ENCODE peak calls at places on chromosomes 3 and 15, in four cellular contexts. One of them, this sample, is unnamed.
A peak's percentile ranks its signal among the peaks of the same experiment; 100 is the strongest.

GRCh38 chr15:25715536-25716413 is 147.4 kb downstream of the ATP10A start:
- DNase-seq in HCT116: no peak
- DNase-seq in HepG2: no peak
- DNase-seq in K562: no peak
- DNase-seq in this sample: no peak

GRCh38 chr15:51969728-51970127 is 1.9 kb downstream of the LEO1 start:
- DNase-seq in HCT116: no peak
- DNase-seq in HepG2: no peak
- DNase-seq in K562: no peak
- DNase-seq in this sample: no peak

GRCh38 chr3:138833908-138834358 is 795 bp downstream of the PIK3CB start:
- DNase-seq in HCT116: no peak
- DNase-seq in HepG2: no peak
- DNase-seq in K562: peak; percentile 11
- DNase-seq in this sample: no peak

GRCh38 chr3:179113903-179114302 is 34.3 kb upstream of the PIK3CA start:
- DNase-seq in HCT116: no peak
- DNase-seq in HepG2: no peak
- DNase-seq in K562: no peak
- DNase-seq in this sample: no peak

GRCh38 chr3:141380279-141380678 is 12.0 kb downstream of the ZBTB38 start:
- DNase-seq in HCT116: no peak
- DNase-seq in HepG2: no peak
- DNase-seq in K562: no peak
- DNase-seq in this sample: no peak

GRCh38 chr3:152969557-152970300 is 134.8 kb downstream of the P2RY1 start:
- DNase-seq in HCT116: no peak
- DNase-seq in HepG2: peak; percentile 18
- DNase-seq in K562: no peak
- DNase-seq in this sample: no peak

GRCh38 chr15:40282870-40283614 is at the start of gene ANKRD63:
- DNase-seq in HCT116: no peak
- DNase-seq in HepG2: no peak
- DNase-seq in K562: peak; percentile 72
- DNase-seq in this sample: no peak

GRCh38 chr3:65672071-65672470 is 366.6 kb downstream of the MAGI1 start:
- DNase-seq in HCT116: no peak
- DNase-seq in HepG2: no peak
- DNase-seq in K562: no peak
- DNase-seq in this sample: no peak

GRCh38 chr3:63481627-63482026 is 170.8 kb upstream of the SNTN start:
- DNase-seq in HCT116: no peak
- DNase-seq in HepG2: no peak
- DNase-seq in K562: no peak
- DNase-seq in this sample: no peak

GRCh38 chr3:103052236-103052830 is 617.5 kb downstream of the ZPLD1 start:
- DNase-seq in HCT116: peak; percentile 21
- DNase-seq in HepG2: no peak
- DNase-seq in K562: no peak
- DNase-seq in this sample: no peak

GRCh38 chr3:43316783-43317460 is 30.6 kb downstream of the SNRK start:
- DNase-seq in HCT116: no peak
- DNase-seq in HepG2: peak; percentile 91
- DNase-seq in K562: no peak
- DNase-seq in this sample: no peak

GRCh38 chr15:76480267-76480666 is 143.7 kb downstream of the ISL2 start:
- DNase-seq in HCT116: no peak
- DNase-seq in HepG2: no peak
- DNase-seq in K562: no peak
- DNase-seq in this sample: no peak

GRCh38 chr15:56215769-56216168 is 27.9 kb downstream of the RFX7 start:
- DNase-seq in HCT116: no peak
- DNase-seq in HepG2: no peak
- DNase-seq in K562: no peak
- DNase-seq in this sample: no peak

GRCh38 chr3:184652465-184652864 is 59.4 kb downstream of the MAGEF1 start:
- DNase-seq in HCT116: no peak
- DNase-seq in HepG2: no peak
- DNase-seq in K562: no peak
- DNase-seq in this sample: no peak

GRCh38 chr3:159091936-159092335 is 290.1 kb downstream of the MFSD1 start:
- DNase-seq in HCT116: no peak
- DNase-seq in HepG2: no peak
- DNase-seq in K562: no peak
- DNase-seq in this sample: no peak

GRCh38 chr15:99102332-99103235 is 2.3 kb upstream of the SYNM start:
- DNase-seq in HCT116: no peak
- DNase-seq in HepG2: no peak
- DNase-seq in K562: no peak
- DNase-seq in this sample: no peak

GRCh38 chr15:64461577-64462162 is 1.3 kb downstream of the ZNF609 start:
- DNase-seq in HCT116: no peak
- DNase-seq in HepG2: peak; percentile 6
- DNase-seq in K562: peak; percentile 93
- DNase-seq in this sample: no peak

GRCh38 chr3:45874677-45875346 is 11.5 kb upstream of the CCR9 start:
- DNase-seq in HCT116: no peak
- DNase-seq in HepG2: no peak
- DNase-seq in K562: peak; percentile 40
- DNase-seq in this sample: no peak

GRCh38 chr3:57805674-57806073 is 49.6 kb downstream of the SLMAP start:
- DNase-seq in HCT116: peak; percentile 96
- DNase-seq in HepG2: no peak
- DNase-seq in K562: peak; percentile 67
- DNase-seq in this sample: no peak

GRCh38 chr3:39809995-39810595 is 686 bp downstream of the MYRIP start:
- DNase-seq in HCT116: no peak
- DNase-seq in HepG2: no peak
- DNase-seq in K562: no peak
- DNase-seq in this sample: no peak

GRCh38 chr3:150251654-150252053 is 156.4 kb upstream of the TSC22D2 start:
- DNase-seq in HCT116: no peak
- DNase-seq in HepG2: no peak
- DNase-seq in K562: no peak
- DNase-seq in this sample: no peak

GRCh38 chr15:36117394-36117793 is 462.0 kb upstream of the CDIN1 start:
- DNase-seq in HCT116: no peak
- DNase-seq in HepG2: no peak
- DNase-seq in K562: no peak
- DNase-seq in this sample: no peak
- TF ChIP-seq ZNF274 in HCT116: no peak
- TF ChIP-seq ZNF274 in HepG2: no peak
- TF ChIP-seq ZNF274 in K562: no peak
- TF ChIP-seq ZNF274 in this sample: no peak

DNA sequence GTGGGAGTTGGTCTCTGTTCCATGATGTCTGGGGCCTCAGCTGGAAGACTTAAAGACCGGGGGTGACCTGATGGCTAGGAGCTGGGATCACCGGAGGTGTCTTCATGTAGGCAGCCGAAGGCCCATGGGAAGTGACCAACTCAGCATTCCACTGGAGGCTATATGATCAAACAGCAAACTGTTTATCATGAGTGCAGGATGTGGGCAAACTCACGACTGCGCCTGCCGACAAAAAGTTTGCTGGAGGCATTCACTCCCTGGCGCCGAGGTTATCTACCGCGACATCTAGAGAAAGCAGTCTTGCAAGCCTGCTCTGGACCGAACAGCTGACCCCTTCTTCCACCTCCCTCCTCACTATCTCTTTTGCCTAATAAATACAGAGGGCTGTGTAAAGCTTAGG is 62.7 kb upstream of the NR2C2 start:
- DNase-seq in HCT116: no peak
- DNase-seq in HepG2: no peak
- DNase-seq in K562: no peak
- DNase-seq in this sample: no peak
- TF ChIP-seq ZBTB33 in HCT116: no peak
- TF ChIP-seq ZBTB33 in HepG2: no peak
- TF ChIP-seq ZBTB33 in K562: no peak
- TF ChIP-seq ZBTB33 in this sample: no peak

GRCh38 chr3:9209777-9210176 is 39.7 kb downstream of the SRGAP3 start:
- DNase-seq in HCT116: no peak
- DNase-seq in HepG2: no peak
- DNase-seq in K562: no peak
- DNase-seq in this sample: no peak
- TF ChIP-seq ZNF274 in HCT116: no peak
- TF ChIP-seq ZNF274 in HepG2: no peak
- TF ChIP-seq ZNF274 in K562: no peak
- TF ChIP-seq ZNF274 in this sample: no peak

GRCh38 chr3:173275740-173276139 is 121.8 kb upstream of the NLGN1 start:
- DNase-seq in HCT116: peak; percentile 2
- DNase-seq in HepG2: peak; percentile 11
- DNase-seq in K562: peak; percentile 41
- DNase-seq in this sample: no peak
- TF ChIP-seq ZBTB33 in HCT116: no peak
- TF ChIP-seq ZBTB33 in HepG2: no peak
- TF ChIP-seq ZBTB33 in K562: no peak
- TF ChIP-seq ZBTB33 in this sample: no peak

GRCh38 chr15:67674983-67675382 is 132.5 kb downstream of the MAP2K5 start:
- DNase-seq in HCT116: no peak
- DNase-seq in HepG2: no peak
- DNase-seq in K562: no peak
- DNase-seq in this sample: no peak
- TF ChIP-seq ZNF274 in HCT116: no peak
- TF ChIP-seq ZNF274 in HepG2: no peak
- TF ChIP-seq ZNF274 in K562: no peak
- TF ChIP-seq ZNF274 in this sample: no peak

GRCh38 chr15:48494646-48495045 is 150.9 kb downstream of the FBN1 start:
- DNase-seq in HCT116: no peak
- DNase-seq in HepG2: no peak
- DNase-seq in K562: no peak
- DNase-seq in this sample: no peak

GRCh38 chr15:48498828-48499227 is 146.7 kb downstream of the FBN1 start:
- DNase-seq in HCT116: no peak
- DNase-seq in HepG2: no peak
- DNase-seq in K562: no peak
- DNase-seq in this sample: no peak

GRCh38 chr15:48493763-48494225 is 151.7 kb downstream of the FBN1 start:
- DNase-seq in HCT116: no peak
- DNase-seq in HepG2: no peak
- DNase-seq in K562: no peak
- DNase-seq in this sample: no peak

DNA sequence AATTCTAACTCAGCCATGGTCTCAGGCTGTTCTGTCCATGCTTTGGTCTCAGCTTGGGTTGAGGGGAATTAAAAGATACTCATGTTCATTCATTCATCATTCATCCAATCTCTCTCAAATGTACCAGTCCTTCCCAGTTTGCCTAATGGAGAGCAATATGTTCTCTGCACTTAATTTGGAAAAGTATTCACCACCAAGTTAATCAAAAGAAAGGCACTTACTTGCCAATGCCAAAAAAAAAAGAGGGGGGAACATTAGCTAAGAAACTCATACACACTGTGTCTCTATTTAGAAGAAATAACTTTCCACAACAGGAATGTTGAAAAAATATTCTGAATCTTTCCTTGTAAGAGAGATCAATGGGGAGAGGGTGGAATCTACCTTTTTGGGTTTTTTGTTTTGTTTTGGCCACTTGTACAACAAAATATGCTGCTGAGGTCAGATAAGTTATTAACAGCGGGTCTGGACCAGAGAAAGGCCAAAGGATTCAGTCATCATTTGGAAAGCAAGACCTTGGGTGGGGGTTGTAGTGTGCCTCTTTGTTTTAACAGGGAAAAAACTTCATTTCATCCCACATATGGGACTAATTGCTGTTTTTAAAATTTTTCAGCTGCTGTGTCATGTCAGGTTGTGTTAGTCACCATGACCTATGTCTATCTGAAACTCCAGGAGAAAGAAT is 152.3 kb downstream of the FBN1 start:
- DNase-seq in HCT116: no peak
- DNase-seq in HepG2: no peak
- DNase-seq in K562: no peak
- DNase-seq in this sample: no peak
- TF ChIP-seq ZBTB33 in HCT116: no peak
- TF ChIP-seq ZBTB33 in HepG2: no peak
- TF ChIP-seq ZBTB33 in K562: no peak
- TF ChIP-seq ZBTB33 in this sample: no peak

DNA sequence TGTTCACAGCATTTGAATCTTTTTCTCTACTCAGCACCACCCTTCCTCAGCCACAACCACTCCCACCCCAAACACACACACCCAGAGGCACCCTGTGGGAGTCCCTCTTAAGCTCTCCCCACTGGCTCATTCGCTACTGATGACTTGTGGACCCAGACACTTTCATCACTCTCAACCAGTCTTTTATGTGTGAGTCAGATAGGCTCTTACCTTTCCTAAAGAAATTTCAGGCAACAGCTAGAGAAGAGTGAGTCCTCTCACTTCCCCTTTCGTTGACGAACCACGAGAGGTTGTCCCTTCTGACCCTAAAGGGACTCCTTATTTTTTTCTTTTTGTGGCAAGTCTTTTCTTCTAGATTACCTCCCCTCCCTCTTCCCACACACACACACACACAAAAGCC is 58.1 kb downstream of the ARHGAP31 start:
- DNase-seq in HCT116: no peak
- DNase-seq in HepG2: no peak
- DNase-seq in K562: no peak
- DNase-seq in this sample: peak; percentile 79
- TF ChIP-seq ZNF274 in HCT116: no peak
- TF ChIP-seq ZNF274 in HepG2: no peak
- TF ChIP-seq ZNF274 in K562: no peak
- TF ChIP-seq ZNF274 in this sample: no peak

DNA sequence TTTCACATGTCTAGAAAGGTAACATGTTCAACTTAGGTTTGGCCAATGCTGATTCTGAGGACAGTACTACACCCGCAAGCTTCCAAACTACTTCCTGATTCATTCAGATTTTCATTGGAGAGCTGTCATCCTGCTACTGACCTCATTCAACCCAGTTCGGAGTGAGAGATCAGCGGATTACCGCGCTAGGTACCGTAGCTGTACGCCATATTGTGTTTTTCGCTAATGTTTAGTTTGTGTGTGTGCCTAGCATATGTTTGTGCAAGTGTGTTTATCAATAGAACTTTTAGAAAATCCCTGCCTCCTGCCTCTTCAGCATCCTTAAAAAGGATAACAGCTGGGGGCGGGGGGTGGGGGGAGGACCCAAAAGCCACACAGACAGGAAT is 1.1 kb downstream of the ZBTB20 start:
- DNase-seq in HCT116: peak; percentile 19
- DNase-seq in HepG2: peak; percentile 59
- DNase-seq in K562: peak; percentile 17
- DNase-seq in this sample: no peak
- TF ChIP-seq ZBTB33 in HCT116: no peak
- TF ChIP-seq ZBTB33 in HepG2: no peak
- TF ChIP-seq ZBTB33 in K562: no peak
- TF ChIP-seq ZBTB33 in this sample: no peak

DNA sequence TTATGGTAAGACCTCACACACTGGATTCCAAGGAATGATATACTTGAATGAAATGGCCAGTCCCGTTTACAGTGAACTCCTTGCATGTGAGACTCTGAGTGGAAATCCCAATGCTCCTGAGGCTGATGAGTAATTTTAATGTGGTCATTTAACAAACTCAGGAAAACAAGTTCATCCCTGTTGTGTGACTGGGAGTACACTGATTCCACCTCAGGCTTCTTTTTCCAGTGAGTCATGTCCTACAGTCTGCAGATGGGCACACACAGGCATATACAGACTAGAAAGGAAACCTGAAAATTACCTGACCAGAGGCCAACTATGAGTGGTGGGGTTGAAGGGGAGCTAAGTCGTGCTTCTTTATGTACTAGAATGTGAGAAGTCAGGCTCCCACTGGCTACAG is 5.8 kb downstream of the SQOR start:
- DNase-seq in HCT116: peak; percentile 23
- DNase-seq in HepG2: peak; percentile 55
- DNase-seq in K562: no peak
- DNase-seq in this sample: no peak
- TF ChIP-seq ZNF274 in HCT116: no peak
- TF ChIP-seq ZNF274 in HepG2: no peak
- TF ChIP-seq ZNF274 in K562: no peak
- TF ChIP-seq ZNF274 in this sample: no peak

This sample was measured in GM12878.